ENCODE peak calls at places on chromosome 3, in nine cellular contexts. J, N, R, Z, W, A, O, K and V are unnamed samples.
A peak's percentile ranks its signal among the peaks of the same experiment; 100 is the strongest.

GRCh38 chr3:140343709-140344417 is 334.0 kb upstream of the TRIM42 start:
- DNase-seq in J (no peak), N (no peak), Z (no peak), O (peak; percentile 34), K (no peak), R (no peak), W (no peak), A (no peak), V (no peak)

GRCh38 chr3:98561727-98562521 is 30.1 kb downstream of the GPR15 start:
- DNase-seq in A (no peak), N (no peak), J (peak; percentile 48), R (no peak), W (no peak), Z (peak; percentile 35), K (no peak), O (peak; percentile 41), V (no peak)

GRCh38 chr3:196013587-196014487 is 68.1 kb downstream of the TFRC start:
- DNase-seq in K (no peak), R (no peak), N (no peak), W (no peak), O (no peak), Z (no peak), A (no peak), J (no peak), V (no peak)

GRCh38 chr3:126108689-126109075 is 24.8 kb upstream of the SLC41A3 start:
- DNase-seq in Z (no peak), R (no peak), K (no peak), O (no peak), W (no peak), N (no peak), A (no peak), J (no peak), V (no peak)

GRCh38 chr3:101848326-101848725 is 988 bp upstream of the NFKBIZ start:
- DNase-seq in R (no peak), K (no peak), O (no peak), J (no peak), Z (no peak), A (no peak), N (no peak), W (no peak), V (no peak)

GRCh38 chr3:127749787-127750225 is 72.5 kb downstream of the MGLL start:
- DNase-seq in R (no peak), A (no peak), W (no peak), Z (no peak), N (peak; percentile 28), J (no peak), K (no peak), O (no peak), V (no peak)

GRCh38 chr3:127034195-127034989 is 51.5 kb downstream of the PLXNA1 start:
- DNase-seq in W (no peak), N (no peak), K (no peak), R (no peak), A (no peak), O (no peak), J (no peak), Z (no peak), V (no peak)

GRCh38 chr3:173932624-173933023 is 535.1 kb downstream of the NLGN1 start:
- DNase-seq in N (peak; percentile 79), A (peak; percentile 40), J (peak; percentile 79), R (no peak), K (no peak), Z (peak; percentile 82), W (peak; percentile 43), O (peak; percentile 80), V (peak; percentile 63)

GRCh38 chr3:185939721-185940120 is 1.9 kb upstream of the TRA2B start:
- DNase-seq in O (peak; percentile 40), R (no peak), W (no peak), J (peak; percentile 38), K (no peak), N (no peak), A (no peak), Z (no peak), V (no peak)

GRCh38 chr3:16506884-16507409 is 6.6 kb downstream of the RFTN1 start:
- DNase-seq in W (no peak), J (no peak), N (no peak), A (no peak), K (no peak), O (no peak), R (no peak), Z (no peak), V (no peak)

GRCh38 chr3:128388932-128389331 is 77.8 kb downstream of the DNAJB8 start:
- DNase-seq in K (no peak), Z (no peak), J (no peak), W (no peak), A (no peak), O (no peak), R (no peak), N (no peak), V (no peak)

GRCh38 chr3:116337229-116337628 is 108.1 kb downstream of the LSAMP start:
- DNase-seq in O (no peak), W (no peak), K (no peak), R (no peak), J (peak; percentile 7), Z (no peak), N (peak; percentile 10), A (no peak), V (no peak)
- TF ChIP-seq CTCF in O (no peak), W (no peak), K (no peak), R (no peak), J (no peak), Z (peak; percentile 11), N (peak; percentile 54), A (no peak), V (peak; percentile 31)

GRCh38 chr3:23656821-23657220 is 148.9 kb upstream of the UBE2E1 start:
- DNase-seq in J (no peak), O (no peak), R (no peak), K (no peak), W (no peak), Z (no peak), A (no peak), N (no peak), V (no peak)

GRCh38 chr3:23662079-23662617 is 143.6 kb upstream of the UBE2E1 start:
- DNase-seq in J (peak; percentile 32), R (no peak), W (no peak), Z (no peak), A (no peak), O (no peak), K (no peak), N (no peak), V (no peak)

GRCh38 chr3:23657647-23658046 is 148.1 kb upstream of the UBE2E1 start:
- DNase-seq in J (no peak), A (no peak), O (no peak), N (no peak), W (no peak), R (no peak), Z (no peak), K (no peak), V (no peak)

GRCh38 chr3:23659840-23660430 is 145.8 kb upstream of the UBE2E1 start:
- DNase-seq in R (no peak), N (no peak), A (no peak), J (no peak), W (no peak), K (no peak), Z (no peak), O (no peak), V (no peak)

DNA sequence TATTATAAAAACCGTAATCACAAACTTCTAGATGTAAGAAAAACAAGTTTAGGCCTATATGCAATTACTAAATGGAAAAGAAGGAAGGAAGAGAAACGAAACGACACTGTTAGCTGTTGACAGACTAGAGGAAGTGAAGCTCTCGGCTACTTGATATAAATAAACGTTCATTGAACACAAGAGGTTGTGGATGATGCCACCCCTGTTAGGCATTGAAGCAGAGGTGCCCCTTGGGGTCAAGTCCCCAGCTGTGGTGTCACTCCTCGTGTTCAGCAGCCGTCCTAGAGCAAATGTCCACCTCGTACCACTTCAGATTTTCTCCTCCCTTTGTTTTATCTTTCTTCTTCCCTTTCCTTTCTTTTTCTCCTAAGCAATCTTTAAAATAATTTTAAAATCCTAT is 146.5 kb upstream of the UBE2E1 start:
- DNase-seq in W (no peak), A (no peak), Z (no peak), O (no peak), N (no peak), R (no peak), K (no peak), J (no peak), V (no peak)
- H3K4me3 ChIP-seq in W (no peak overlapping the region), A (no peak overlapping the region), Z (no peak overlapping the region), O (no peak overlapping the region), N (no peak overlapping the region), R (no peak overlapping the region), K (no peak overlapping the region), J (no peak overlapping the region), V (no peak overlapping the region)

GRCh38 chr3:8952130-8952529 is 11.1 kb downstream of the RAD18 start:
- DNase-seq in W (no peak), A (no peak), Z (no peak), O (peak; percentile 45), J (no peak), K (no peak), N (no peak), R (no peak), V (no peak)

GRCh38 chr3:8953336-8953735 is 9.9 kb downstream of the RAD18 start:
- DNase-seq in K (no peak), Z (no peak), W (no peak), N (no peak), J (no peak), O (no peak), A (no peak), R (no peak), V (no peak)

GRCh38 chr3:8959683-8960082 is 3.6 kb downstream of the RAD18 start:
- DNase-seq in O (no peak), R (no peak), J (no peak), W (no peak), A (no peak), N (no peak), Z (no peak), K (no peak), V (no peak)

GRCh38 chr3:8954938-8955763 is 8.1 kb downstream of the RAD18 start:
- DNase-seq in A (peak; percentile 25), K (no peak), O (peak; percentile 19), J (peak; percentile 23), R (no peak), W (no peak), Z (peak; percentile 80), N (no peak), V (no peak)
- TF ChIP-seq CTCF in A (no peak), K (no peak), O (peak; percentile 11), J (peak; percentile 20), R (no peak), W (no peak), Z (peak; percentile 16), N (no peak), V (no peak)

DNA sequence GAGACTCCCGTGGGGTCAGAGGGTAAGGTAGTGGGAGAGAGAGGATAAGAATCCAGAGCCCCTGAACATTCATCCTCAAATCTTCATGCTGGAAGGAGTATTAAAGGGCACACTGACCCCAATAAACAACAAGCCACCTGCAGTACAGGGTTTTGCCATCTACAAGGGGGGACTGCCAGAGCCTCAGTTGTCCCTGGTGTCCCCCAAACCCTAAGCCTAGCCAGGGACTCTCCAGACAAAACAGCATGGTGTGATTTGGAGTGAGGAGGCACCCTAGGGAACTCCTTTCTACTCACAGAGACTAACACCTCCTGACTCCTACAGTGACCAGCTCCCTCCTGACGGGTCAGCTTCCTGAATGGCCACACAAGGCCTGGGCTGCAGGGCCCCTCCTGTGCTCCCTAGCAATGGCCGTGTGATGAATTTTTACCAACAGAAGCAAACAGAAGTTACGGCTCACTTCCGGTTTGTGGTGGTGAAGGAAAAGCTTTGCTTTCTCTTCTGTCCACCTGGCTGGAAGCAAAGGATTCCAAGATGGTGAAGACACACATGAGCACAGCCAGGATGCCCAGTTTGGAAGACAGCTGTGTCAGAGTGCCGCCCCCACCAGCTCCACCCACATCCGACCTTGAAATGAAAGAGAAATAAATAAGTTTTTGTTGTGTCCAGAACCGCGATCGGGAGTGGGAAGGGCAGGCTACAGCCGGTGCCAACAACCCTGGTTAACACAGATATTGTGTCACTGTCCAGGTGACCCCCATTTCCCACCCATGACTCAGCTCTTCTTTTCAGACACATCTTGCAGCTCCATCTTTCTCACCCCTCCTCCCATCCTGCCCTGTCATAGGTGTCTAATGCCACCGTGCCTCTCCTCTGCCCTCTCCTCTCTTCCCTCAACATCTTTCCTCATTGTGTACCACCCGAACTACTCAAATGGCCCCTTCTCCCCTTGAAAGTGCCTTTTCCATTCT is 69.6 kb upstream of the ATP13A3 start:
- DNase-seq in A (no peak), N (no peak), J (no peak), Z (peak; percentile 64), O (no peak), W (no peak), R (no peak), K (peak; percentile 55), V (no peak)
- H3K4me3 ChIP-seq in A (no peak overlapping the region), N (no peak overlapping the region), J (no peak overlapping the region), Z (peak overlapping the region; percentile 18), O (no peak overlapping the region), W (no peak overlapping the region), R (no peak overlapping the region), K (no peak overlapping the region), V (no peak overlapping the region)